ENCODE peak calls at places on chromosomes 5 and 9, in seven cellular contexts. One of them, this sample, is unnamed.
A peak's percentile ranks its signal among the peaks of the same experiment; 100 is the strongest.

GRCh38 chr9:86637515-86637914 is 283.3 kb upstream of the TUT7 start:
- DNase-seq in lower leg skin: no peak
- DNase-seq in prostate gland: peak; percentile 13
- DNase-seq in right lobe of liver: peak; percentile 57
- DNase-seq in sigmoid colon: no peak
- DNase-seq in gastrocnemius medialis: no peak
- DNase-seq in A549: peak; percentile 20
- DNase-seq in this sample: no peak

GRCh38 chr5:13278148-13278547 is 666.3 kb downstream of the DNAH5 start:
- DNase-seq in lower leg skin: no peak
- DNase-seq in sigmoid colon: no peak
- DNase-seq in A549: peak; percentile 18
- DNase-seq in right lobe of liver: no peak
- DNase-seq in prostate gland: no peak
- DNase-seq in gastrocnemius medialis: no peak
- DNase-seq in this sample: no peak

GRCh38 chr5:53381-54174 is 38.4 kb upstream of the PLEKHG4B start:
- DNase-seq in lower leg skin: no peak
- DNase-seq in A549: peak; percentile 49
- DNase-seq in prostate gland: peak; percentile 70
- DNase-seq in sigmoid colon: no peak
- DNase-seq in right lobe of liver: no peak
- DNase-seq in gastrocnemius medialis: no peak
- DNase-seq in this sample: no peak

GRCh38 chr5:178453224-178453623 is 137.0 kb downstream of the COL23A1 start:
- DNase-seq in right lobe of liver: no peak
- DNase-seq in A549: no peak
- DNase-seq in gastrocnemius medialis: no peak
- DNase-seq in sigmoid colon: no peak
- DNase-seq in prostate gland: no peak
- DNase-seq in lower leg skin: peak; percentile 28
- DNase-seq in this sample: no peak

GRCh38 chr5:169415948-169416347 is 115.0 kb upstream of the SLIT3 start:
- DNase-seq in right lobe of liver: no peak
- DNase-seq in sigmoid colon: no peak
- DNase-seq in gastrocnemius medialis: no peak
- DNase-seq in A549: no peak
- DNase-seq in lower leg skin: no peak
- DNase-seq in prostate gland: no peak
- DNase-seq in this sample: no peak

GRCh38 chr9:19085295-19085694 is 17.4 kb downstream of the HAUS6 start:
- DNase-seq in prostate gland: no peak
- DNase-seq in right lobe of liver: no peak
- DNase-seq in gastrocnemius medialis: no peak
- DNase-seq in A549: peak; percentile 23
- DNase-seq in lower leg skin: no peak
- DNase-seq in sigmoid colon: no peak
- DNase-seq in this sample: no peak

GRCh38 chr9:134724231-134724911 is 82.8 kb downstream of the COL5A1 start:
- DNase-seq in lower leg skin: no peak
- DNase-seq in A549: no peak
- DNase-seq in sigmoid colon: peak; percentile 77
- DNase-seq in right lobe of liver: no peak
- DNase-seq in prostate gland: no peak
- DNase-seq in gastrocnemius medialis: no peak
- DNase-seq in this sample: no peak

GRCh38 chr5:33801292-33801691 is 90.5 kb downstream of the ADAMTS12 start:
- DNase-seq in sigmoid colon: no peak
- DNase-seq in prostate gland: no peak
- DNase-seq in right lobe of liver: no peak
- DNase-seq in gastrocnemius medialis: no peak
- DNase-seq in A549: no peak
- DNase-seq in lower leg skin: no peak
- DNase-seq in this sample: no peak

GRCh38 chr5:54379590-54379989 is 69.2 kb upstream of the ARL15 start:
- DNase-seq in lower leg skin: no peak
- DNase-seq in right lobe of liver: no peak
- DNase-seq in prostate gland: no peak
- DNase-seq in gastrocnemius medialis: no peak
- DNase-seq in sigmoid colon: no peak
- DNase-seq in A549: no peak
- DNase-seq in this sample: no peak

GRCh38 chr9:26331223-26331622 is 561.4 kb downstream of the CAAP1 start:
- DNase-seq in A549: no peak
- DNase-seq in gastrocnemius medialis: no peak
- DNase-seq in prostate gland: no peak
- DNase-seq in right lobe of liver: no peak
- DNase-seq in sigmoid colon: no peak
- DNase-seq in lower leg skin: no peak
- DNase-seq in this sample: no peak

GRCh38 chr5:171826132-171826531 is 40.5 kb downstream of the SMIM23 start:
- DNase-seq in A549: no peak
- DNase-seq in sigmoid colon: no peak
- DNase-seq in gastrocnemius medialis: no peak
- DNase-seq in right lobe of liver: no peak
- DNase-seq in lower leg skin: no peak
- DNase-seq in prostate gland: no peak
- DNase-seq in this sample: no peak

GRCh38 chr5:141734501-141735231 is 52.6 kb upstream of the ARAP3 start:
- DNase-seq in lower leg skin: no peak
- DNase-seq in sigmoid colon: no peak
- DNase-seq in A549: peak; percentile 36
- DNase-seq in gastrocnemius medialis: no peak
- DNase-seq in prostate gland: no peak
- DNase-seq in right lobe of liver: no peak
- DNase-seq in this sample: no peak

GRCh38 chr9:124128568-124128967 is 117.0 kb downstream of the LHX2 start:
- DNase-seq in A549: peak; percentile 29
- DNase-seq in lower leg skin: no peak
- DNase-seq in sigmoid colon: no peak
- DNase-seq in gastrocnemius medialis: no peak
- DNase-seq in right lobe of liver: no peak
- DNase-seq in prostate gland: no peak
- DNase-seq in this sample: no peak

GRCh38 chr9:115305543-115305942 is 187.6 kb upstream of the TNC start:
- DNase-seq in sigmoid colon: no peak
- DNase-seq in prostate gland: peak; percentile 40
- DNase-seq in right lobe of liver: no peak
- DNase-seq in A549: no peak
- DNase-seq in gastrocnemius medialis: no peak
- DNase-seq in lower leg skin: no peak
- DNase-seq in this sample: no peak

GRCh38 chr9:131635285-131635684 is 90.0 kb downstream of the PRRT1B start:
- DNase-seq in right lobe of liver: peak; percentile 79
- DNase-seq in A549: peak; percentile 89
- DNase-seq in sigmoid colon: peak; percentile 94
- DNase-seq in lower leg skin: peak; percentile 97
- DNase-seq in prostate gland: peak; percentile 89
- DNase-seq in gastrocnemius medialis: peak; percentile 75
- DNase-seq in this sample: no peak

GRCh38 chr5:78803386-78803785 is 154.8 kb upstream of the LHFPL2 start:
- DNase-seq in sigmoid colon: peak; percentile 95
- DNase-seq in right lobe of liver: no peak
- DNase-seq in prostate gland: no peak
- DNase-seq in lower leg skin: peak; percentile 92
- DNase-seq in A549: no peak
- DNase-seq in gastrocnemius medialis: peak; percentile 16
- DNase-seq in this sample: no peak

GRCh38 chr5:57495688-57496087 is 13.1 kb upstream of the ACTBL2 start:
- DNase-seq in gastrocnemius medialis: no peak
- DNase-seq in right lobe of liver: no peak
- DNase-seq in lower leg skin: no peak
- DNase-seq in sigmoid colon: no peak
- DNase-seq in A549: no peak
- DNase-seq in prostate gland: no peak
- DNase-seq in this sample: no peak

GRCh38 chr5:170132642-170133448 is 27.1 kb downstream of the FOXI1 start:
- DNase-seq in prostate gland: no peak
- DNase-seq in A549: peak; percentile 9
- DNase-seq in sigmoid colon: no peak
- DNase-seq in right lobe of liver: no peak
- DNase-seq in lower leg skin: peak; percentile 46
- DNase-seq in gastrocnemius medialis: no peak
- DNase-seq in this sample: no peak

GRCh38 chr9:113886003-113886324 is 9.9 kb downstream of the ZNF618 start:
- DNase-seq in sigmoid colon: no peak
- DNase-seq in right lobe of liver: no peak
- DNase-seq in lower leg skin: no peak
- DNase-seq in gastrocnemius medialis: no peak
- DNase-seq in A549: no peak
- DNase-seq in prostate gland: no peak
- DNase-seq in this sample: no peak

GRCh38 chr5:73130811-73131210 is 10.4 kb downstream of the TMEM171 start:
- DNase-seq in prostate gland: no peak
- DNase-seq in gastrocnemius medialis: no peak
- DNase-seq in right lobe of liver: no peak
- DNase-seq in A549: no peak
- DNase-seq in lower leg skin: no peak
- DNase-seq in sigmoid colon: no peak
- DNase-seq in this sample: no peak

GRCh38 chr9:70924905-70925547 is 196.4 kb downstream of the TRPM3 start:
- DNase-seq in A549: peak; percentile 65
- DNase-seq in sigmoid colon: no peak
- DNase-seq in lower leg skin: peak; percentile 81
- DNase-seq in gastrocnemius medialis: peak; percentile 2
- DNase-seq in right lobe of liver: no peak
- DNase-seq in prostate gland: peak; percentile 45
- DNase-seq in this sample: no peak

GRCh38 chr5:135138116-135138850 is 104.3 kb upstream of the PITX1 start:
- DNase-seq in prostate gland: no peak
- DNase-seq in right lobe of liver: no peak
- DNase-seq in gastrocnemius medialis: no peak
- DNase-seq in sigmoid colon: no peak
- DNase-seq in A549: no peak
- DNase-seq in lower leg skin: peak; percentile 59
- DNase-seq in this sample: no peak

GRCh38 chr9:133135193-133135745 is 14.2 kb upstream of the RALGDS start:
- DNase-seq in right lobe of liver: peak; percentile 63
- DNase-seq in gastrocnemius medialis: peak; percentile 73
- DNase-seq in sigmoid colon: peak; percentile 83
- DNase-seq in A549: peak; percentile 87
- DNase-seq in prostate gland: peak; percentile 65
- DNase-seq in lower leg skin: peak; percentile 95
- DNase-seq in this sample: no peak

GRCh38 chr9:124242331-124243194 is 15.2 kb upstream of the NEK6 start:
- DNase-seq in lower leg skin: peak; percentile 86
- DNase-seq in gastrocnemius medialis: no peak
- DNase-seq in A549: no peak
- DNase-seq in sigmoid colon: peak; percentile 74
- DNase-seq in right lobe of liver: no peak
- DNase-seq in prostate gland: no peak
- DNase-seq in this sample: no peak

GRCh38 chr5:140575309-140575708 is 10.7 kb downstream of the SLC35A4 start:
- DNase-seq in gastrocnemius medialis: no peak
- DNase-seq in lower leg skin: no peak
- DNase-seq in sigmoid colon: peak; percentile 79
- DNase-seq in prostate gland: peak; percentile 40
- DNase-seq in right lobe of liver: peak; percentile 88
- DNase-seq in A549: peak; percentile 61
- DNase-seq in this sample: no peak

GRCh38 chr5:54889826-54890225 is 95.6 kb downstream of the ESM1 start:
- DNase-seq in lower leg skin: no peak
- DNase-seq in right lobe of liver: no peak
- DNase-seq in gastrocnemius medialis: no peak
- DNase-seq in sigmoid colon: no peak
- DNase-seq in prostate gland: no peak
- DNase-seq in A549: peak; percentile 27
- DNase-seq in this sample: no peak

GRCh38 chr9:125993423-125993935 is 246.3 kb downstream of the PBX3 start:
- DNase-seq in prostate gland: no peak
- DNase-seq in lower leg skin: no peak
- DNase-seq in sigmoid colon: peak; percentile 40
- DNase-seq in right lobe of liver: peak; percentile 15
- DNase-seq in gastrocnemius medialis: no peak
- DNase-seq in A549: no peak
- DNase-seq in this sample: no peak

GRCh38 chr9:6899274-6899673 is 141.5 kb downstream of the KDM4C start:
- DNase-seq in prostate gland: no peak
- DNase-seq in sigmoid colon: no peak
- DNase-seq in gastrocnemius medialis: no peak
- DNase-seq in A549: no peak
- DNase-seq in right lobe of liver: no peak
- DNase-seq in lower leg skin: no peak
- DNase-seq in this sample: no peak

GRCh38 chr5:134446938-134447337 is 35.3 kb upstream of the CDKN2AIPNL start:
- DNase-seq in gastrocnemius medialis: no peak
- DNase-seq in sigmoid colon: no peak
- DNase-seq in A549: no peak
- DNase-seq in lower leg skin: no peak
- DNase-seq in prostate gland: no peak
- DNase-seq in right lobe of liver: peak; percentile 3
- DNase-seq in this sample: no peak

GRCh38 chr5:179827684-179828083 is 7.0 kb downstream of the SQSTM1 start:
- DNase-seq in gastrocnemius medialis: no peak
- DNase-seq in sigmoid colon: peak; percentile 70
- DNase-seq in lower leg skin: no peak
- DNase-seq in prostate gland: peak; percentile 38
- DNase-seq in A549: no peak
- DNase-seq in right lobe of liver: no peak
- DNase-seq in this sample: no peak
- TF ChIP-seq POLR2A in gastrocnemius medialis: no peak
- TF ChIP-seq POLR2A in sigmoid colon: no peak
- TF ChIP-seq POLR2A in lower leg skin: no peak
- TF ChIP-seq POLR2A in prostate gland: no peak
- TF ChIP-seq POLR2A in A549: no peak
- TF ChIP-seq POLR2A in right lobe of liver: no peak
- TF ChIP-seq POLR2A in this sample: peak; percentile 27

DNA sequence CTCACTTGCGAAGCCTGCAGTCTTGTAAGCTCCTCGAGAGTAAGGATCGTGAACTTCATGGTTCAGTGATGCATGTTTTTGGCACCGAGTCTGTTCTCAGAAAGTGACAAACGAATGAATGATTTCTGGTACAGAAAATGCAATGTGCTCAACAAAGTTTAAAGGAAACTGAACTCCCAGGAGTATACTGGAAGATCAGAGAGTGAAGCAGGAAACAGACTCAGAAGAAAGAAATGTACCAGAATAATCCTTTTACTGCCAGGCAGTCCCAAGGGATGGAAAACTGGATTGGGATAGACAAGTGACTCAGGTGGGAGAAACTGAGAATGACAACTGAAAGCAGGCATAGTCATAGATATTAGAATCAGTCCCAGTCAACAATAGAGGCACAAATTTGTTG is 420.6 kb downstream of the CTNND2 start:
- DNase-seq in right lobe of liver: no peak
- DNase-seq in A549: no peak
- DNase-seq in prostate gland: no peak
- DNase-seq in gastrocnemius medialis: no peak
- DNase-seq in lower leg skin: no peak
- DNase-seq in sigmoid colon: no peak
- DNase-seq in this sample: no peak
- TF ChIP-seq POLR2A in right lobe of liver: no peak
- TF ChIP-seq POLR2A in A549: no peak
- TF ChIP-seq POLR2A in prostate gland: no peak
- TF ChIP-seq POLR2A in gastrocnemius medialis: no peak
- TF ChIP-seq POLR2A in lower leg skin: no peak
- TF ChIP-seq POLR2A in sigmoid colon: no peak
- TF ChIP-seq POLR2A in this sample: no peak

GRCh38 chr9:136485651-136486050 is 2.8 kb upstream of the SEC16A start:
- DNase-seq in sigmoid colon: no peak
- DNase-seq in A549: no peak
- DNase-seq in gastrocnemius medialis: no peak
- DNase-seq in prostate gland: no peak
- DNase-seq in lower leg skin: no peak
- DNase-seq in right lobe of liver: peak; percentile 96
- DNase-seq in this sample: no peak
- TF ChIP-seq POLR2A in sigmoid colon: no peak
- TF ChIP-seq POLR2A in A549: no peak
- TF ChIP-seq POLR2A in gastrocnemius medialis: no peak
- TF ChIP-seq POLR2A in prostate gland: no peak
- TF ChIP-seq POLR2A in lower leg skin: no peak
- TF ChIP-seq POLR2A in right lobe of liver: peak; percentile 28
- TF ChIP-seq POLR2A in this sample: no peak

GRCh38 chr5:116480894-116481510 is 93.6 kb downstream of the SEMA6A start:
- DNase-seq in prostate gland: no peak
- DNase-seq in A549: no peak
- DNase-seq in right lobe of liver: no peak
- DNase-seq in sigmoid colon: no peak
- DNase-seq in gastrocnemius medialis: no peak
- DNase-seq in lower leg skin: no peak
- DNase-seq in this sample: no peak
- TF ChIP-seq POLR2A in prostate gland: no peak
- TF ChIP-seq POLR2A in A549: no peak
- TF ChIP-seq POLR2A in right lobe of liver: no peak
- TF ChIP-seq POLR2A in sigmoid colon: no peak
- TF ChIP-seq POLR2A in gastrocnemius medialis: no peak
- TF ChIP-seq POLR2A in lower leg skin: no peak
- TF ChIP-seq POLR2A in this sample: no peak

This sample was measured in GM12892.